ENCODE peak calls at places on chromosomes 4 and X, in ten cellular contexts. One of them, this sample, is unnamed.

GRCh38 chr4:74671074-74671698 is 123.1 kb downstream of the BTC start:
- DNase-seq in hepatocyte: peak; percentile 85
- DNase-seq in stimulated activated CD4-positive, alpha-beta T cell treated with anti-CD3 and anti-CD28 coated beads, Interleukin-2, amount 100 ng/mL, for 24 hours: peak; percentile 51
- DNase-seq in germinal center: no peak
- DNase-seq in activated CD4-positive, alpha-beta memory T cell treated with anti-CD3 and anti-CD28 coated beads for 36 hours: peak; percentile 57
- DNase-seq in mucosa of gallbladder: peak; percentile 58
- DNase-seq in left colon: peak; percentile 58
- DNase-seq in NCI-H1092: no peak
- DNase-seq in progenitor cell of endocrine pancreas: peak; percentile 27
- DNase-seq in naive thymus-derived CD8-positive, alpha-beta T cell: peak; percentile 25
- DNase-seq in this sample: no peak

GRCh38 chr4:3708103-3708510 is 58.1 kb upstream of the ADRA2C start:
- DNase-seq in germinal center: no peak
- DNase-seq in hepatocyte: no peak
- DNase-seq in left colon: no peak
- DNase-seq in stimulated activated CD4-positive, alpha-beta T cell treated with anti-CD3 and anti-CD28 coated beads, Interleukin-2, amount 100 ng/mL, for 24 hours: no peak
- DNase-seq in progenitor cell of endocrine pancreas: no peak
- DNase-seq in NCI-H1092: no peak
- DNase-seq in naive thymus-derived CD8-positive, alpha-beta T cell: no peak
- DNase-seq in activated CD4-positive, alpha-beta memory T cell treated with anti-CD3 and anti-CD28 coated beads for 36 hours: no peak
- DNase-seq in mucosa of gallbladder: peak; percentile 53
- DNase-seq in this sample: no peak

GRCh38 chr4:38692421-38692820 is 28.4 kb downstream of the KLF3 start:
- DNase-seq in left colon: no peak
- DNase-seq in activated CD4-positive, alpha-beta memory T cell treated with anti-CD3 and anti-CD28 coated beads for 36 hours: no peak
- DNase-seq in germinal center: no peak
- DNase-seq in stimulated activated CD4-positive, alpha-beta T cell treated with anti-CD3 and anti-CD28 coated beads, Interleukin-2, amount 100 ng/mL, for 24 hours: no peak
- DNase-seq in progenitor cell of endocrine pancreas: no peak
- DNase-seq in mucosa of gallbladder: no peak
- DNase-seq in naive thymus-derived CD8-positive, alpha-beta T cell: no peak
- DNase-seq in NCI-H1092: no peak
- DNase-seq in hepatocyte: no peak
- DNase-seq in this sample: no peak

GRCh38 chr4:100421356-100421978 is 96.4 kb downstream of the EMCN start:
- DNase-seq in hepatocyte: peak; percentile 29
- DNase-seq in germinal center: no peak
- DNase-seq in naive thymus-derived CD8-positive, alpha-beta T cell: no peak
- DNase-seq in NCI-H1092: no peak
- DNase-seq in activated CD4-positive, alpha-beta memory T cell treated with anti-CD3 and anti-CD28 coated beads for 36 hours: no peak
- DNase-seq in progenitor cell of endocrine pancreas: no peak
- DNase-seq in left colon: no peak
- DNase-seq in stimulated activated CD4-positive, alpha-beta T cell treated with anti-CD3 and anti-CD28 coated beads, Interleukin-2, amount 100 ng/mL, for 24 hours: no peak
- DNase-seq in mucosa of gallbladder: no peak
- DNase-seq in this sample: no peak

GRCh38 chr4:64340243-64341110 is 68.8 kb downstream of the TECRL start:
- DNase-seq in activated CD4-positive, alpha-beta memory T cell treated with anti-CD3 and anti-CD28 coated beads for 36 hours: no peak
- DNase-seq in stimulated activated CD4-positive, alpha-beta T cell treated with anti-CD3 and anti-CD28 coated beads, Interleukin-2, amount 100 ng/mL, for 24 hours: no peak
- DNase-seq in hepatocyte: no peak
- DNase-seq in mucosa of gallbladder: no peak
- DNase-seq in naive thymus-derived CD8-positive, alpha-beta T cell: no peak
- DNase-seq in progenitor cell of endocrine pancreas: no peak
- DNase-seq in germinal center: no peak
- DNase-seq in left colon: no peak
- DNase-seq in NCI-H1092: no peak
- DNase-seq in this sample: no peak

GRCh38 chrX:129961180-129962083 is 21.0 kb upstream of the BCORL1 start:
- DNase-seq in germinal center: peak; percentile 78
- DNase-seq in hepatocyte: peak; percentile 80
- DNase-seq in NCI-H1092: no peak
- DNase-seq in naive thymus-derived CD8-positive, alpha-beta T cell: peak; percentile 25
- DNase-seq in left colon: peak; percentile 85
- DNase-seq in stimulated activated CD4-positive, alpha-beta T cell treated with anti-CD3 and anti-CD28 coated beads, Interleukin-2, amount 100 ng/mL, for 24 hours: peak; percentile 72
- DNase-seq in mucosa of gallbladder: peak; percentile 55
- DNase-seq in activated CD4-positive, alpha-beta memory T cell treated with anti-CD3 and anti-CD28 coated beads for 36 hours: peak; percentile 85
- DNase-seq in progenitor cell of endocrine pancreas: peak; percentile 27
- DNase-seq in this sample: no peak

GRCh38 chr4:15654556-15655222 is 468 bp downstream of the FBXL5 start:
- DNase-seq in hepatocyte: peak; percentile 74
- DNase-seq in left colon: peak; percentile 62
- DNase-seq in NCI-H1092: peak; percentile 54
- DNase-seq in naive thymus-derived CD8-positive, alpha-beta T cell: peak; percentile 8
- DNase-seq in activated CD4-positive, alpha-beta memory T cell treated with anti-CD3 and anti-CD28 coated beads for 36 hours: peak; percentile 54
- DNase-seq in mucosa of gallbladder: peak; percentile 41
- DNase-seq in progenitor cell of endocrine pancreas: peak; percentile 38
- DNase-seq in germinal center: peak; percentile 61
- DNase-seq in stimulated activated CD4-positive, alpha-beta T cell treated with anti-CD3 and anti-CD28 coated beads, Interleukin-2, amount 100 ng/mL, for 24 hours: peak; percentile 54
- DNase-seq in this sample: peak; percentile 90

GRCh38 chrX:39688576-39689373 is 409.0 kb downstream of the BCOR start:
- DNase-seq in naive thymus-derived CD8-positive, alpha-beta T cell: no peak
- DNase-seq in activated CD4-positive, alpha-beta memory T cell treated with anti-CD3 and anti-CD28 coated beads for 36 hours: peak; percentile 19
- DNase-seq in germinal center: peak; percentile 10
- DNase-seq in stimulated activated CD4-positive, alpha-beta T cell treated with anti-CD3 and anti-CD28 coated beads, Interleukin-2, amount 100 ng/mL, for 24 hours: no peak
- DNase-seq in mucosa of gallbladder: peak; percentile 39
- DNase-seq in hepatocyte: peak; percentile 90
- DNase-seq in left colon: peak; percentile 71
- DNase-seq in progenitor cell of endocrine pancreas: peak; percentile 59
- DNase-seq in NCI-H1092: peak; percentile 78
- DNase-seq in this sample: no peak

GRCh38 chr4:137705171-137705783 is 173.0 kb upstream of the PCDH18 start:
- DNase-seq in mucosa of gallbladder: peak; percentile 26
- DNase-seq in germinal center: no peak
- DNase-seq in activated CD4-positive, alpha-beta memory T cell treated with anti-CD3 and anti-CD28 coated beads for 36 hours: no peak
- DNase-seq in progenitor cell of endocrine pancreas: no peak
- DNase-seq in naive thymus-derived CD8-positive, alpha-beta T cell: no peak
- DNase-seq in stimulated activated CD4-positive, alpha-beta T cell treated with anti-CD3 and anti-CD28 coated beads, Interleukin-2, amount 100 ng/mL, for 24 hours: no peak
- DNase-seq in left colon: no peak
- DNase-seq in NCI-H1092: no peak
- DNase-seq in hepatocyte: peak; percentile 46
- DNase-seq in this sample: no peak

GRCh38 chrX:76253432-76253831 is 80.6 kb downstream of the PBDC1 start:
- DNase-seq in left colon: peak; percentile 12
- DNase-seq in mucosa of gallbladder: peak; percentile 12
- DNase-seq in naive thymus-derived CD8-positive, alpha-beta T cell: peak; percentile 23
- DNase-seq in activated CD4-positive, alpha-beta memory T cell treated with anti-CD3 and anti-CD28 coated beads for 36 hours: peak; percentile 42
- DNase-seq in germinal center: peak; percentile 17
- DNase-seq in stimulated activated CD4-positive, alpha-beta T cell treated with anti-CD3 and anti-CD28 coated beads, Interleukin-2, amount 100 ng/mL, for 24 hours: peak; percentile 32
- DNase-seq in progenitor cell of endocrine pancreas: no peak
- DNase-seq in NCI-H1092: peak; percentile 17
- DNase-seq in hepatocyte: peak; percentile 39
- DNase-seq in this sample: no peak

GRCh38 chr4:72318771-72319170 is 250.2 kb downstream of the ADAMTS3 start:
- DNase-seq in germinal center: no peak
- DNase-seq in activated CD4-positive, alpha-beta memory T cell treated with anti-CD3 and anti-CD28 coated beads for 36 hours: no peak
- DNase-seq in left colon: no peak
- DNase-seq in mucosa of gallbladder: peak; percentile 13
- DNase-seq in naive thymus-derived CD8-positive, alpha-beta T cell: no peak
- DNase-seq in hepatocyte: no peak
- DNase-seq in stimulated activated CD4-positive, alpha-beta T cell treated with anti-CD3 and anti-CD28 coated beads, Interleukin-2, amount 100 ng/mL, for 24 hours: no peak
- DNase-seq in NCI-H1092: no peak
- DNase-seq in progenitor cell of endocrine pancreas: no peak
- DNase-seq in this sample: no peak

GRCh38 chr4:173448557-173448918 is 49.6 kb upstream of the SCRG1 start:
- DNase-seq in left colon: no peak
- DNase-seq in progenitor cell of endocrine pancreas: no peak
- DNase-seq in NCI-H1092: peak; percentile 46
- DNase-seq in activated CD4-positive, alpha-beta memory T cell treated with anti-CD3 and anti-CD28 coated beads for 36 hours: no peak
- DNase-seq in stimulated activated CD4-positive, alpha-beta T cell treated with anti-CD3 and anti-CD28 coated beads, Interleukin-2, amount 100 ng/mL, for 24 hours: no peak
- DNase-seq in naive thymus-derived CD8-positive, alpha-beta T cell: no peak
- DNase-seq in germinal center: no peak
- DNase-seq in mucosa of gallbladder: no peak
- DNase-seq in hepatocyte: no peak
- DNase-seq in this sample: no peak

This sample was measured in vagina.